ENCODE peak calls at places on chromosomes 12 and 14, in five cellular contexts. P, W, Z, Y and G are unnamed samples.

GRCh38 chr14:100584056-100585031 is 2.9 kb downstream of the BEGAIN start:
- DNase-seq in P (no peak), W (no peak), Z (no peak), Y (no peak), G (no peak)

GRCh38 chr12:69015017-69015416 is 82.0 kb upstream of the CPM start:
- DNase-seq in P (no peak), W (no peak), Z (no peak), Y (no peak), G (no peak)

GRCh38 chr12:65122661-65123060 is 1.6 kb upstream of the WIF1 start:
- DNase-seq in P (no peak), W (no peak), Z (no peak), Y (no peak), G (no peak)

GRCh38 chr12:27998170-27999110 is 25.9 kb upstream of the PTHLH start:
- DNase-seq in P (no peak), W (no peak), Z (no peak), Y (no peak), G (no peak)

GRCh38 chr14:83485591-83485990 is 1951.9 kb upstream of the SEL1L start:
- DNase-seq in P (no peak), W (no peak), Z (no peak), Y (no peak), G (no peak)

GRCh38 chr12:124694846-124695497 is 127.6 kb upstream of the NCOR2 start:
- DNase-seq in P (peak; percentile 63), W (no peak), Z (no peak), Y (no peak), G (no peak)

GRCh38 chr14:64971890-64972785 is at the start of gene RAB15:
- DNase-seq in P (no peak), W (no peak), Z (no peak), Y (peak; percentile 43), G (peak; percentile 39)

GRCh38 chr12:124487065-124487833 is 80.2 kb downstream of the NCOR2 start:
- DNase-seq in P (no peak), W (no peak), Z (no peak), Y (no peak), G (no peak)

GRCh38 chr12:89073027-89073398 is 279.3 kb downstream of the DUSP6 start:
- DNase-seq in P (no peak), W (no peak), Z (no peak), Y (no peak), G (no peak)

GRCh38 chr12:76284816-76285750 is 63.1 kb downstream of the BBS10 start:
- DNase-seq in P (no peak), W (no peak), Z (no peak), Y (no peak), G (no peak)

GRCh38 chr12:1591029-1591428 is 3.4 kb downstream of the FBXL14 start:
- DNase-seq in P (no peak), W (no peak), Z (peak; percentile 39), Y (no peak), G (no peak)
- TF ChIP-seq CTCF in P (no peak), W (no peak), Z (peak; percentile 42), Y (peak; percentile 36), G (no peak)

GRCh38 chr12:107404981-107405380 is 280.6 kb upstream of the PWP1 start:
- DNase-seq in P (no peak), W (no peak), Z (no peak), Y (no peak), G (no peak)

GRCh38 chr12:107406932-107407331 is 278.7 kb upstream of the PWP1 start:
- DNase-seq in P (no peak), W (no peak), Z (no peak), Y (no peak), G (no peak)

GRCh38 chr12:107402041-107403022 is 283.3 kb upstream of the PWP1 start:
- DNase-seq in P (no peak), W (no peak), Z (peak; percentile 47), Y (peak; percentile 42), G (peak; percentile 40)

GRCh38 chr12:107400686-107401447 is 284.7 kb upstream of the PWP1 start:
- DNase-seq in P (no peak), W (no peak), Z (no peak), Y (no peak), G (no peak)

DNA sequence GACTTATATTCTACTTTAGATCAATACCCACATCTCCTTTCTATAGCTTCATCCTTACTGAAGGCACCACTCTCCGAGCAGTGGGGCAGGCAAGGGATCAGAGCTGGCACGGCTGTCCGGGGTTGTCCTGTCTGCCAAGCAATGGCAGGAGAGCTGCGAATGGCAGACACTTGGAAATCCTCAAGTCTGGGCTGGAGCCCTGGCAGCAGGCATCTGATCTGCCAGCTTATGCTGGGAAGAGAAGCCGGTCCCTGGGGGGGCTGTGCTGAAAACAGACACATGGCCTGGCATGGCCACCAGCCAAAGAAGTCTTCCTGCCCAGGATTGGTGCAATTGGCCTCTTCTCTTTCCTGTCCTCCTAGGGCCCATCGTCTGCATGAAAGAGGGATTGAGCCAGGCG is 280.2 kb upstream of the PWP1 start:
- DNase-seq in P (no peak), W (no peak), Z (no peak), Y (no peak), G (no peak)
- TF ChIP-seq CTCF in P (no peak), W (no peak), Z (no peak), Y (no peak), G (no peak)

GRCh38 chr14:76516884-76517283 is 140.9 kb downstream of the ESRRB start:
- DNase-seq in P (no peak), W (no peak), Z (no peak), Y (no peak), G (no peak)

GRCh38 chr14:76509291-76509690 is 133.4 kb downstream of the ESRRB start:
- DNase-seq in P (no peak), W (no peak), Z (no peak), Y (no peak), G (no peak)

GRCh38 chr14:76510255-76510654 is 134.3 kb downstream of the ESRRB start:
- DNase-seq in P (no peak), W (no peak), Z (no peak), Y (no peak), G (no peak)

GRCh38 chr14:76518366-76518765 is 142.4 kb downstream of the ESRRB start:
- DNase-seq in P (no peak), W (no peak), Z (no peak), Y (no peak), G (no peak)

DNA sequence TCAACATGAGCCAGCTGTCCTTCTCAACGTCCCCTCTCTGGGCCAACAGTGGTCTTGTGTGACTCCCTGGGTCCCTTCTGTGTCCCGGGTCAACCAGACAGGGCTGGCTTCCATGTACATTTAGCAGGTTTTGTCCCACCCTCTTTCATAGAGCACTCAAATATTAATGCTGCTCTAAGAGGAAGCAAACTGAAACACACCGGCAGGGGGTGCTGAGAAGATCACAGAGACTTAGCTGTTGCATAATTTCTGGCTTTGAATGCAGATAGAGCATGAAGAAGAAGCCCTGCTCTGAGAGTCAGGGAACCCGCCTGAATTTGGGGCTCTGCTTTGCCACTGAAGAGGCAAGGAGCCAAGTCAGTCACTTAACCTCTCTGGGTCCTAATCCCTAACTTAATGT is 138.7 kb downstream of the ESRRB start:
- DNase-seq in P (no peak), W (no peak), Z (no peak), Y (no peak), G (no peak)
- TF ChIP-seq CTCF in P (peak; percentile 7), W (no peak), Z (no peak), Y (peak; percentile 25), G (no peak)

DNA sequence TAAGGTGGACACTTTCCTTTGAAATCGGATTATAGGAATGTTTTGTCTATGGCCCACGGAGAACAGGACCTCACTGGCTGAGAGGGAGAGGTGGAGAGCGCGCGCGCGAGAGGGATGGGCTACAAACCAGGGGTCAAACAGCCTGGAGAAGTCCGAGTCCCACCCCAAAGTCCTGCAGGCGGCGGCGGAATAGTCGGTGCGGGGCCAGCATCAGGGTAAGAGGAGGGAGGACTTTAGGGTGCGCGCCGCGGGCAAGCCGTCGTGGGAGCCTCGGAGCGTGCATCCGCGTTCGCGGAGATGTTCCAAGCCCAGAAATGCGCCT is 3.3 kb upstream of the HOXC8 start:
- DNase-seq in P (no peak), W (no peak), Z (no peak), Y (no peak), G (no peak)
- TF ChIP-seq CTCF in P (no peak), W (no peak), Z (no peak), Y (no peak), G (no peak)

GRCh38 chr14:92596328-92596943 is 82.9 kb downstream of the RIN3 start:
- DNase-seq in P (no peak), W (no peak), Z (no peak), Y (no peak), G (no peak)
- TF ChIP-seq CTCF in P (no peak), W (no peak), Z (no peak), Y (no peak), G (no peak)

GRCh38 chr12:105273601-105274000 is 37.6 kb upstream of the APPL2 start:
- DNase-seq in P (no peak), W (no peak), Z (no peak), Y (no peak), G (no peak)
- TF ChIP-seq CTCF in P (no peak), W (no peak), Z (no peak), Y (no peak), G (no peak)

DNA sequence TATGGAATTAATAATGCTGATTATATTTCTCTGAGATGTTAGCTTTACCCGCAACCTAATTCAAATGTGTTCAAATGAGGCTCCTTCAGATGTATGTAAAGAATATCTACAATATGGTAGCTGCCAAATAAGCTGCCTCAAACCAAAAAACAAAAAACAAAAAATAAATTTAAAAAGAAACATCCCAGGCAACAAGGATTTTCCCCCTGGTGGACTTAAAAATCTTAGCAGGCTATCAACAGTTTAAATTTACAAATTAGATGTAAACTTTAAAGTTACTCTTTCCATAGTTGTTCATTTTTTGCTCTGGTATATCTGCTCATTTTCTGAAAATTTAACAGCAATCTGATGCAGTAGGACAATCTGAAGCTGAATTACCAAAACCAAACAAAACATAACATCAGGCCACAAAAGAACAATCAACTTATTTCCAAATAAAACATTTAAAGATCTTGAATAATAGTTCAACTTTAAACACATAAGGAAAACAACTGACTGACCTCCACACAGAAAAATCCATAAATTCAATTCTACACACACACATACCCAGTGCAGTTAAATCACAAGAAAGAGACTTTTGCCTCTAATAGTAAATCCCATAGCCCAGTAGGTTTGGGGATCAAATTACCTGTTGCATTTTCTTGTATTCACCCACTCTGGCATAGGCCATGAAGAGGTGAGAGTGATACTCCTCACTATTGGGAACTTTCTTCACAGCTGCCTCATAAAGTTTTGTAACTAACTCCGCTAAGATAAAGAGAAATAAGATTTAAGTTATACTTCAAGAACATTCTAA is 21.3 kb downstream of the NAA25 start:
- DNase-seq in P (no peak), W (no peak), Z (no peak), Y (no peak), G (no peak)
- TF ChIP-seq CTCF in P (no peak), W (no peak), Z (no peak), Y (peak; percentile 50), G (no peak)

GRCh38 chr12:48936379-48936979 is 11.2 kb upstream of the FKBP11 start:
- DNase-seq in P (no peak), W (peak; percentile 85), Z (peak; percentile 84), Y (peak; percentile 89), G (peak; percentile 86)
- TF ChIP-seq CTCF in P (peak; percentile 98), W (peak; percentile 65), Z (peak; percentile 94), Y (peak; percentile 93), G (peak; percentile 93)

GRCh38 chr12:116389990-116390655 is 112.6 kb upstream of the MED13L start:
- DNase-seq in P (no peak), W (no peak), Z (no peak), Y (no peak), G (no peak)
- TF ChIP-seq CTCF in P (no peak), W (no peak), Z (no peak), Y (no peak), G (no peak)